ENCODE peak calls at places on chromosomes 1 and 21, in seven cellular contexts. F is body of pancreas, Y is progenitor cell of endocrine pancreas, M is dorsolateral prefrontal cortex, J is GM20000, P is transverse colon, A is MM.1S. K is an unnamed sample.

GRCh38 chr1:193102662-193103061 is 2.6 kb downstream of the GLRX2 start:
- DNase-seq in F (no peak), M (no peak), Y (no peak), J (no peak), A (no peak), P (no peak), K (no peak)

GRCh38 chr1:165717918-165718515 is 19.7 kb upstream of the ALDH9A1 start:
- DNase-seq in A (peak), P (peak), M (peak), J (peak), F (peak), Y (peak), K (peak)

GRCh38 chr1:236451796-236452373 is 57.8 kb downstream of the EDARADD start:
- DNase-seq in J (peak), A (no peak), F (peak), Y (no peak), P (peak), M (no peak), K (peak)

GRCh38 chr1:96259399-96259798 is 462.2 kb upstream of the PTBP2 start:
- DNase-seq in P (no peak), J (no peak), Y (no peak), M (no peak), A (no peak), F (no peak), K (no peak)

GRCh38 chr1:91683598-91683951 is 182.9 kb downstream of the CDC7 start:
- DNase-seq in J (no peak), M (no peak), P (peak), A (no peak), F (no peak), Y (no peak), K (no peak)

GRCh38 chr1:231869364-231869763 is 242.8 kb downstream of the DISC1 start:
- DNase-seq in P (no peak), Y (no peak), F (no peak), M (no peak), A (peak), J (no peak), K (no peak)

GRCh38 chr1:207823880-207824566 is 72.2 kb downstream of the CD46 start:
- DNase-seq in Y (peak), F (peak), P (peak), A (peak), M (peak), J (peak), K (peak)

GRCh38 chr1:160519542-160520435 is 3.3 kb downstream of the SLAMF6 start:
- DNase-seq in P (no peak), F (no peak), J (peak), M (no peak), A (peak), Y (no peak), K (no peak)

GRCh38 chr1:183734600-183735036 is 70.3 kb upstream of the RGL1 start:
- DNase-seq in M (peak), A (no peak), P (no peak), Y (no peak), J (no peak), F (no peak), K (no peak)

DNA sequence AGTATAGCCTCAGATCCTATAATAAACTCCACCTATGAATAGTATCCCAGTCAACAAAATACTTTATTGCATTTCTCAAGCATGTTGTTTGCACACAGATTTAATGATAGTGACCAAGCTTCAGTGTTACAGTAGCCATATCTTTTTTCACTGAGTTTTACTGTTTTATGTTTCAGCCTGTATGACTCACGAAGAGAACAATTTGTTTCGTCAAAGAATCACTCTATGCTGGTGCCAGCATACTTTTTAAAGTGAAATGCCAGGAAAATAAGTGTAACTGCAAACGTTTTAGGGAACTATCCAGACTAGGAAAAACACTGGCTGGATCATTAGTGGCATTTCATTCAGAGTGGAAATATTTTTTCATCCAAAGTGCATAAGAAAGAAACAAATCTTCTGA is 210.8 kb downstream of the COL11A1 start:
- DNase-seq in Y (no peak), A (no peak), M (no peak), J (no peak), F (no peak), P (no peak), K (no peak)
- TF ChIP-seq CTCF in Y (no peak), A (no peak), M (no peak), J (no peak), F (no peak), P (no peak), K (no peak)

GRCh38 chr21:38798081-38798480 is 7.6 kb upstream of the ETS2 start:
- DNase-seq in A (no peak), F (no peak), P (no peak), J (no peak), Y (no peak), M (no peak), K (no peak)

GRCh38 chr21:38794978-38795377 is 10.8 kb upstream of the ETS2 start:
- DNase-seq in P (no peak), J (no peak), A (no peak), F (no peak), Y (no peak), M (no peak), K (no peak)

GRCh38 chr21:38795475-38795874 is 10.3 kb upstream of the ETS2 start:
- DNase-seq in P (no peak), M (no peak), F (no peak), A (no peak), J (no peak), Y (no peak), K (no peak)

GRCh38 chr21:38797470-38797869 is 8.3 kb upstream of the ETS2 start:
- DNase-seq in P (peak), J (no peak), Y (no peak), A (no peak), M (no peak), F (no peak), K (no peak)

GRCh38 chr21:38796426-38796825 is 9.3 kb upstream of the ETS2 start:
- DNase-seq in A (no peak), P (no peak), Y (no peak), F (no peak), M (no peak), J (no peak), K (no peak)
- TF ChIP-seq CTCF in A (no peak), P (no peak), Y (no peak), F (no peak), M (no peak), J (no peak), K (no peak)

GRCh38 chr1:44294588-44295007 is 60.5 kb downstream of the ERI3 start:
- DNase-seq in F (peak), Y (no peak), M (peak), A (no peak), J (no peak), P (peak), K (no peak)
- TF ChIP-seq CTCF in F (no peak), Y (peak), M (peak), A (no peak), J (no peak), P (peak), K (no peak)

DNA sequence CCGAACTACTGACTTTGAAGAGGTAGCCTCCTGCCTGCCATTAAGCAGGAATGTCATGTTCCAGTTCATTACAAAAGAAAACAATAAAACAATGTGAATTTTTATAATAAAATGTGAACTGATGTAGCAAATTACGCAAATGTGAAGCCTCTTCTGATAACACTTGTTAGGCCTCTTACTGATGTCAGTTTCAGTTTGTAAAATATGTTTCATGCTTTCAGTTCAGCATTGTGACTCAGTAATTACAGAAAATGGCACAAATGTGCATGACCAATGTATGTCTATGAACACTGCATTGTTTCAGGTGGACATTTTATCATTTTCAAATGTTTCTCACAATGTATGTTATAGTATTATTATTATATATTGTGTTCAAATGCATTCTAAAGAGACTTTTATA is 159.8 kb upstream of the SGIP1 start:
- DNase-seq in Y (no peak), P (no peak), A (peak), F (no peak), M (no peak), J (no peak), K (no peak)
- TF ChIP-seq CTCF in Y (no peak), P (no peak), A (no peak), F (no peak), M (no peak), J (no peak), K (no peak)

DNA sequence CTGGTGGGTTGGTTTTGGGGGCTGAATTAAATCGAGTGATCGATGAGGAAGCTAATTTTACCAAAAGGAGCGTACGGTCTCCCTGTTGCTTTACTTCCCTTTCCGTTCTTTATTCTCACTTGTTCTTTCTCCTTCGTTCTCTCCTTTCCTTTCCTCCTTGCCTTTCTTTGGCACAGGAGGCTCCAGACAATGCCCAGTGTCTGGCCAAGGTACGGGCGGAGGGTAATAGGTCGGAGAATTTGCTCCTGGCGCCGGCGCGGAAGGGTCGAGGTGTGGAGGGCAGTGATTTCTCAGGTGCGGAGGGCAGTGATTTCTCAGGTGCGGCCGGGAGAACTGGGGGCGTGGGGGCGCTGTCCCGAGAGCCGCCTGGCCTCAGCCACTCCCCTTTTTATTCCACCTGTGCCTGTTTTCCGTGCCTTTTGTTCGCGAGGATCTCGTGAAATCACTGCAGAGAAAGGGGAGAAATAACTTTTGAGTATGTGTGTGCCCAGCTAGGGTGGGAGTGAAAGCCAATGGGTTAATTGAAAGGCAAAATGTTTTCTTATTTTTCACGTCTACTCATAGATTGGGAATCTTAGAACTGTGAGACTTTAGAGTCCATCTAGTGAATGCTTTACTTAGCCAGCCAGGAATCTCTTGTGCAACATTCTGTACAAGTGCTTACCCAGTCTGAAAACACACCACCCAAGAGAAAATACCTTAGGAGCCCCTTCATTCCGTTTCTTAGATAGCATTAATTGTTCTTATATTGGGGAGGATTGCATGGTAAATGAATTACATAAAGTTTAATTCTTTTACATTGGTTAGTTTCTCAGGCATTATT is 1.3 kb downstream of the FNBP1L start:
- DNase-seq in M (no peak), A (no peak), J (peak), P (peak), F (peak), Y (peak), K (peak)
- TF ChIP-seq CTCF in M (no peak), A (no peak), J (no peak), P (peak), F (no peak), Y (peak), K (no peak)